ENCODE peak calls at places on chromosomes 3 and 15, in seven cellular contexts. Z is esophagus muscularis mucosa; Q is H54; A is CD8-positive, alpha-beta T cell; U is HCEC 1CT; V is ecto neural progenitor cell; G is K562. T is an unnamed sample.

GRCh38 chr3:67461667-67462142 is 192.7 kb downstream of the SUCLG2 start:
- DNase-seq in Z (no peak), Q (no peak), A (no peak), U (peak), V (no peak), G (no peak), T (no peak)

GRCh38 chr3:153897842-153898241 is 223.3 kb upstream of the ARHGEF26 start:
- DNase-seq in Z (no peak), Q (no peak), A (no peak), U (no peak), V (no peak), G (no peak), T (no peak)

GRCh38 chr3:13587442-13587841 is 38.5 kb downstream of the FBLN2 start:
- DNase-seq in Z (no peak), Q (no peak), A (no peak), U (no peak), V (no peak), G (no peak), T (peak)

GRCh38 chr3:79253704-79254103 is 514.1 kb downstream of the ROBO1 start:
- DNase-seq in Z (no peak), Q (no peak), A (no peak), U (peak), V (no peak), G (no peak), T (no peak)

GRCh38 chr15:38549222-38549621 is 15.4 kb downstream of the RASGRP1 start:
- DNase-seq in Z (no peak), Q (no peak), A (no peak), U (peak), V (no peak), G (no peak), T (no peak)

GRCh38 chr3:193974147-193974546 is 161.8 kb upstream of the HES1 start:
- DNase-seq in Z (no peak), Q (no peak), A (no peak), U (no peak), V (no peak), G (no peak), T (no peak)

GRCh38 chr3:185659942-185660921 is 74.1 kb downstream of the SENP2 start:
- DNase-seq in Z (peak), Q (peak), A (peak), U (peak), V (peak), G (peak), T (peak)

GRCh38 chr15:80087104-80087503 is 27.6 kb downstream of the ZFAND6 start:
- DNase-seq in Z (no peak), Q (no peak), A (no peak), U (no peak), V (no peak), G (no peak), T (no peak)

GRCh38 chr3:60932669-60933068 is 318.6 kb downstream of the FHIT start:
- DNase-seq in Z (no peak), Q (no peak), A (no peak), U (peak), V (no peak), G (no peak), T (no peak)

GRCh38 chr3:64242435-64242834 is 17.2 kb upstream of the PRICKLE2 start:
- DNase-seq in Z (no peak), Q (no peak), A (no peak), U (no peak), V (no peak), G (no peak), T (peak)

GRCh38 chr15:73876779-73877178 is 3.4 kb downstream of the TBC1D21 start:
- DNase-seq in Z (no peak), Q (no peak), A (no peak), U (no peak), V (no peak), G (no peak), T (peak)

GRCh38 chr3:48278884-48279559 is 38.1 kb downstream of the ZNF589 start:
- DNase-seq in Z (no peak), Q (no peak), A (no peak), U (no peak), V (no peak), G (no peak), T (no peak)

GRCh38 chr3:73623996-73624362 is 762 bp downstream of the PDZRN3 start:
- DNase-seq in Z (no peak), Q (no peak), A (no peak), U (peak), V (peak), G (no peak), T (no peak)

GRCh38 chr15:101206173-101206572 is 45.7 kb downstream of the CHSY1 start:
- DNase-seq in Z (no peak), Q (no peak), A (no peak), U (peak), V (no peak), G (no peak), T (no peak)

GRCh38 chr3:195178124-195178910 is 92.6 kb downstream of the XXYLT1 start:
- DNase-seq in Z (no peak), Q (no peak), A (no peak), U (no peak), V (no peak), G (peak), T (no peak)

GRCh38 chr15:48447058-48447457 is 115.8 kb downstream of the DUT start:
- DNase-seq in Z (no peak), Q (no peak), A (no peak), U (no peak), V (no peak), G (no peak), T (no peak)

GRCh38 chr15:58856090-58856489 is 77.4 kb downstream of the SLTM start:
- DNase-seq in Z (no peak), Q (no peak), A (no peak), U (peak), V (no peak), G (no peak), T (no peak)

GRCh38 chr15:71526061-71526460 is 284.3 kb upstream of the NR2E3 start:
- DNase-seq in Z (no peak), Q (no peak), A (no peak), U (no peak), V (no peak), G (no peak), T (no peak)

GRCh38 chr3:13574083-13574797 is 25.3 kb downstream of the FBLN2 start:
- DNase-seq in Z (no peak), Q (no peak), A (no peak), U (no peak), V (no peak), G (no peak), T (no peak)

GRCh38 chr3:189941125-189941524 is 179.6 kb downstream of the P3H2 start:
- DNase-seq in Z (no peak), Q (no peak), A (no peak), U (no peak), V (no peak), G (no peak), T (no peak)

GRCh38 chr15:79778378-79778990 is 118.3 kb downstream of the MTHFS start:
- DNase-seq in Z (no peak), Q (no peak), A (no peak), U (no peak), V (no peak), G (no peak), T (no peak)

GRCh38 chr3:133448478-133449122 is 48.7 kb downstream of the BFSP2 start:
- DNase-seq in Z (no peak), Q (no peak), A (no peak), U (no peak), V (no peak), G (no peak), T (no peak)

GRCh38 chr15:62287066-62287857 is 122.2 kb upstream of the C2CD4B start:
- DNase-seq in Z (no peak), Q (no peak), A (no peak), U (peak), V (no peak), G (no peak), T (no peak)

GRCh38 chr15:31262901-31263671 is 63.5 kb upstream of the KLF13 start:
- DNase-seq in Z (no peak), Q (no peak), A (no peak), U (no peak), V (peak), G (no peak), T (no peak)

GRCh38 chr3:66761093-66761780 is 236.9 kb upstream of the KBTBD8 start:
- DNase-seq in Z (no peak), Q (no peak), A (no peak), U (peak), V (no peak), G (no peak), T (no peak)

GRCh38 chr15:38871638-38872037 is 307.0 kb upstream of the RASGRP1 start:
- DNase-seq in Z (no peak), Q (no peak), A (no peak), U (no peak), V (no peak), G (no peak), T (no peak)

GRCh38 chr3:141561426-141562034 is 74.7 kb downstream of the RASA2 start:
- DNase-seq in Z (no peak), Q (no peak), A (no peak), U (peak), V (no peak), G (peak), T (peak)

GRCh38 chr3:43345877-43346276 is 59.5 kb downstream of the SNRK start:
- DNase-seq in Z (no peak), Q (no peak), A (no peak), U (peak), V (no peak), G (no peak), T (no peak)

GRCh38 chr15:67176195-67176971 is 78.1 kb downstream of the AAGAB start:
- DNase-seq in Z (no peak), Q (no peak), A (no peak), U (no peak), V (no peak), G (no peak), T (peak)

GRCh38 chr3:131694351-131694750 is 191.6 kb upstream of the MRPL3 start:
- DNase-seq in Z (no peak), Q (no peak), A (no peak), U (peak), V (no peak), G (no peak), T (no peak)

GRCh38 chr3:23738946-23739345 is 66.8 kb upstream of the UBE2E1 start:
- DNase-seq in Z (no peak), Q (no peak), A (no peak), U (no peak), V (no peak), G (no peak), T (no peak)

GRCh38 chr3:59606638-59607262 is 556.9 kb upstream of the CFAP20DC start:
- DNase-seq in Z (no peak), Q (no peak), A (no peak), U (no peak), V (no peak), G (no peak), T (no peak)

GRCh38 chr3:102060814-102061213 is 211.5 kb downstream of the NFKBIZ start:
- DNase-seq in Z (no peak), Q (peak), A (no peak), U (no peak), V (no peak), G (no peak), T (no peak)

GRCh38 chr3:35643391-35643790 is 4.1 kb downstream of the ARPP21 start:
- DNase-seq in Z (no peak), Q (no peak), A (no peak), U (no peak), V (no peak), G (no peak), T (no peak)

GRCh38 chr15:76998661-76999285 is 3.8 kb downstream of the PSTPIP1 start:
- DNase-seq in Z (no peak), Q (no peak), A (no peak), U (no peak), V (no peak), G (no peak), T (no peak)

GRCh38 chr15:97817266-97817890 is 143.1 kb upstream of the ARRDC4 start:
- DNase-seq in Z (peak), Q (no peak), A (no peak), U (no peak), V (no peak), G (no peak), T (no peak)

GRCh38 chr3:100245932-100246331 is 14.9 kb upstream of the TBC1D23 start:
- DNase-seq in Z (no peak), Q (no peak), A (no peak), U (peak), V (no peak), G (no peak), T (no peak)

GRCh38 chr3:192845196-192845855 is 72.3 kb downstream of the MB21D2 start:
- DNase-seq in Z (no peak), Q (no peak), A (no peak), U (peak), V (no peak), G (no peak), T (no peak)

GRCh38 chr3:45479627-45480026 is 91.3 kb downstream of the LARS2 start:
- DNase-seq in Z (no peak), Q (peak), A (no peak), U (peak), V (no peak), G (no peak), T (no peak)